ENCODE peak calls at places on chromosomes 1 and 21, in ten cellular contexts. M is left lung, D is cardiac muscle cell, P is DND-41, V is fibroblast of lung, U is stomach, E is GM23338, L is heart right ventricle, A is astrocyte of the spinal cord, O is GM12865. T is an unnamed sample.

GRCh38 chr1:214377886-214378285 is 96.9 kb downstream of the SMYD2 start:
- DNase-seq in M (no peak), D (no peak), P (no peak), V (peak; percentile 94), U (no peak), E (no peak), L (no peak), A (peak; percentile 47), O (no peak), T (no peak)

GRCh38 chr21:18384771-18385170 is 18.8 kb downstream of the TMPRSS15 start:
- DNase-seq in M (no peak), D (peak; percentile 64), P (no peak), V (no peak), U (no peak), E (peak; percentile 76), L (no peak), A (peak; percentile 37), O (peak; percentile 3), T (no peak)

GRCh38 chr1:176786274-176786673 is 323.3 kb downstream of the PAPPA2 start:
- DNase-seq in M (no peak), D (no peak), P (no peak), V (no peak), U (no peak), E (no peak), L (no peak), A (no peak), O (peak; percentile 7), T (no peak)

GRCh38 chr1:183473286-183473536 is 912 bp downstream of the SMG7 start:
- DNase-seq in M (no peak), D (no peak), P (no peak), V (no peak), U (no peak), E (no peak), L (no peak), A (no peak), O (no peak), T (no peak)

GRCh38 chr1:55463814-55464445 is 248.8 kb upstream of the USP24 start:
- DNase-seq in M (no peak), D (no peak), P (peak; percentile 34), V (no peak), U (no peak), E (no peak), L (no peak), A (no peak), O (no peak), T (no peak)

GRCh38 chr1:25573591-25573930 is 30.2 kb downstream of the LDLRAP1 start:
- DNase-seq in M (no peak), D (no peak), P (no peak), V (no peak), U (no peak), E (no peak), L (no peak), A (no peak), O (no peak), T (no peak)

GRCh38 chr1:183218039-183218618 is 32.1 kb downstream of the LAMC2 start:
- DNase-seq in M (no peak), D (no peak), P (no peak), V (no peak), U (no peak), E (no peak), L (peak; percentile 75), A (no peak), O (no peak), T (no peak)

GRCh38 chr1:56634981-56635380 is 10.1 kb upstream of the PRKAA2 start:
- DNase-seq in M (no peak), D (no peak), P (no peak), V (no peak), U (no peak), E (no peak), L (no peak), A (no peak), O (no peak), T (no peak)

DNA sequence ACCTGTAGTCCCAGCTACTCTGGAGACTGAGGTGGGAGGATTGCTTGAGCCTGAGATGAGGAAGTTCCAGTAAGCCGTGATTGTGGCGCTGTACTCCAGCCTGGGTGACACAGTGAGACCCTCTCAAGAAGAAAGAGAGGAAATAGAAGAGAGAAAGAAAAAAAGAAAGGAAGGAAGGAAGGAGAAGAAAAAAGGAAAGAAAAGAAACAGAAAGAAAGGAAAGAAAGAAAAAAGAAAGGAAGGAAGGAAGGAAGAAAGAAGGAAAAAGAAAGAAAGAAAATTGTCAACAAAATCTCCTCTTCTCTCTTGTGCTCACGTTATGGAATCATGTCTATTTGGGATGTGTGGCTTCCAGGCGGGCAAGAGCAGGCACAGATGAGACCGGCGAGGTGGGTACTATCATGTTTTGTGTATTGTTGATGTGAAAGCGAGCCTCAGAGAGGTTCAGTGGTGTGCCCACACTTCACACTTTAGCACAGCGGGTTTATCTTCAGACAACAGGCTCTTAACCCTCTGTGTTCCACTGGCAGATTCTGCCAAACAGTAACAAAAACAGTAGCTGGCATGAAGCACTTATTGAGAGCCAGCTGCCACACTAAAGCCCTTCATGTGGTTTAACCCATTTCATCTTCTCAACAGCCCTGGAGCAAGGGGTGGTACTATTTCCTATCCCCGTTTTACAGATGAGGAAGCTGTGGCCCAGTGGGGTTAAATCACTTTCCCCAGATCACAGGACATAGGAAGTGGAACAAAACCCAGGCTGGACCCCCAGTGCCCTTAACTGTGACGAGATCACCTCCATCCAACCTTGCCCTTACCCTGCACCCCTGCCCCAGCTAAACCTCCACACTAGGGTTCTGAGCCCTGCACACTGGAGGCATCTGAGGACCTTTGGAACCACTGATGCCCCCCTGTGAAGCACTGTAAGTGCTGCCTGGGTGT is 94.7 kb upstream of the TARDBP start:
- DNase-seq in M (no peak), D (no peak), P (peak; percentile 86), V (no peak), U (no peak), E (no peak), L (no peak), A (no peak), O (no peak), T (no peak)
- H3K4me3 ChIP-seq in M (no peak overlapping the region), D (no peak overlapping the region), P (peak overlapping the region; percentile 21), V (no peak overlapping the region), U (no peak overlapping the region), E (no peak overlapping the region), L (no peak overlapping the region), A (no peak overlapping the region), O (no peak overlapping the region), T (no peak overlapping the region)

GRCh38 chr1:209768354-209768774 is 12.5 kb downstream of the TRAF3IP3 start:
- DNase-seq in M (no peak), D (no peak), P (peak; percentile 94), V (no peak), U (peak; percentile 55), E (no peak), L (no peak), A (no peak), O (peak; percentile 96), T (no peak)

GRCh38 chr1:209769171-209769904 is 13.5 kb downstream of the TRAF3IP3 start:
- DNase-seq in M (peak; percentile 79), D (peak; percentile 80), P (peak; percentile 91), V (peak; percentile 93), U (no peak), E (no peak), L (peak; percentile 70), A (peak; percentile 97), O (peak; percentile 92), T (peak; percentile 65)

GRCh38 chr1:209766051-209766450 is 10.2 kb downstream of the TRAF3IP3 start:
- DNase-seq in M (no peak), D (no peak), P (no peak), V (no peak), U (no peak), E (no peak), L (no peak), A (no peak), O (no peak), T (no peak)

GRCh38 chr1:209767105-209767504 is 11.3 kb downstream of the TRAF3IP3 start:
- DNase-seq in M (no peak), D (no peak), P (no peak), V (no peak), U (no peak), E (no peak), L (no peak), A (no peak), O (no peak), T (no peak)

DNA sequence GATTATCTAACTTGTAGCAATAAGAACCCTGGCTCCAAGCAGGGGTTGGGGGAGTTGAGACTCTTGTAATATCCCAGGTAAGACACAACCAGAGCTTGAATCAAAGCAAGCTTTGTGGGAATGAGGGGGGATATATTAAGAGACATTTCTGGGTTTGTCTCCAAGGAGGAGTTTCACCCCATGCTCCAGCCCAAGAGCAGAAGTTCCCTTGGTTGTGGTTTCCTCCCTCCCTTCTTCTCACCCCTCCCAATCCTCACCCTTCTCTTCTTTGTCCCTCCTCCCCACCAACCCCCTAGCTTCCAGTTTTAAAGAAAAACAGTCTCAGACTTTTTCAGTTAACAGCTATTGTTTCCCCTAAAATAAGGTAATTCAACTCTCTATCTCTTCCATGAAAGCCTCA is 11.9 kb downstream of the TRAF3IP3 start:
- DNase-seq in M (no peak), D (no peak), P (peak; percentile 68), V (no peak), U (no peak), E (no peak), L (no peak), A (no peak), O (no peak), T (no peak)
- H3K4me3 ChIP-seq in M (no peak overlapping the region), D (no peak overlapping the region), P (peak overlapping the region; percentile 49), V (no peak overlapping the region), U (no peak overlapping the region), E (no peak overlapping the region), L (no peak overlapping the region), A (no peak overlapping the region), O (peak overlapping the region; percentile 77), T (no peak overlapping the region)

DNA sequence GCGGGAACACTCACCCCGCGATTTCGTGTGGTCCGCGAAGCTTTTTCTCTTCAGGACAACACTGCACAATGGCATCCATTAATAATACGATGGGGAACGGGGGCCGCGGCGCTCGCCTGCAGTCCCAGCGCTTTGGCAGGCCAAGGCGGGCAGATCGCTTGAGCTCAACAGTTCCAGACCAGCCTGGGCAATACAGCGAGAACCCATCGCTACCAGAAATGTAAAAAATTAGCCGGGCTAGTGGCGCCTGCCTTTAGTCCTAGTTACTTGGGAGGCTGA is 17.7 kb downstream of the OR2C3 start:
- DNase-seq in M (no peak), D (no peak), P (no peak), V (no peak), U (no peak), E (no peak), L (no peak), A (no peak), O (no peak), T (no peak)
- H3K4me3 ChIP-seq in M (no peak overlapping the region), D (no peak overlapping the region), P (no peak overlapping the region), V (no peak overlapping the region), U (no peak overlapping the region), E (no peak overlapping the region), L (no peak overlapping the region), A (no peak overlapping the region), O (no peak overlapping the region), T (no peak overlapping the region)

GRCh38 chr1:31985430-31985829 is 28.2 kb upstream of the KHDRBS1 start:
- DNase-seq in M (no peak), D (no peak), P (no peak), V (no peak), U (no peak), E (no peak), L (no peak), A (no peak), O (peak; percentile 80), T (no peak)

GRCh38 chr1:31995263-31995662 is 18.4 kb upstream of the KHDRBS1 start:
- DNase-seq in M (no peak), D (no peak), P (no peak), V (no peak), U (no peak), E (no peak), L (no peak), A (no peak), O (no peak), T (no peak)

GRCh38 chr1:31987231-31987630 is 26.4 kb upstream of the KHDRBS1 start:
- DNase-seq in M (no peak), D (peak; percentile 17), P (no peak), V (no peak), U (no peak), E (peak; percentile 62), L (no peak), A (peak; percentile 30), O (no peak), T (no peak)

GRCh38 chr1:31989964-31990363 is 23.7 kb upstream of the KHDRBS1 start:
- DNase-seq in M (no peak), D (no peak), P (no peak), V (no peak), U (no peak), E (no peak), L (no peak), A (no peak), O (no peak), T (no peak)

GRCh38 chr1:31991202-31991601 is 22.5 kb upstream of the KHDRBS1 start:
- DNase-seq in M (no peak), D (no peak), P (no peak), V (no peak), U (no peak), E (no peak), L (no peak), A (no peak), O (no peak), T (no peak)
- H3K4me3 ChIP-seq in M (no peak overlapping the region), D (no peak overlapping the region), P (no peak overlapping the region), V (no peak overlapping the region), U (no peak overlapping the region), E (no peak overlapping the region), L (no peak overlapping the region), A (no peak overlapping the region), O (no peak overlapping the region), T (no peak overlapping the region)

T was measured in skeletal muscle cell.